ENCODE peak calls at places on chromosomes 7 and 10, in six cellular contexts. One of them, this sample, is unnamed.
A peak's percentile ranks its signal among the peaks of the same experiment; 100 is the strongest.

GRCh38 chr10:133127291-133128125 is 32.5 kb upstream of the KNDC1 start:
- DNase-seq in mammary epithelial cell: no peak
- DNase-seq in psoas muscle: peak; percentile 13
- DNase-seq in DND-41: peak; percentile 21
- DNase-seq in endodermal cell: peak; percentile 88
- DNase-seq in upper lobe of right lung: peak; percentile 35
- DNase-seq in this sample: no peak

GRCh38 chr10:126955396-126955795 is 50.2 kb downstream of the DOCK1 start:
- DNase-seq in mammary epithelial cell: peak; percentile 36
- DNase-seq in psoas muscle: no peak
- DNase-seq in DND-41: no peak
- DNase-seq in endodermal cell: no peak
- DNase-seq in upper lobe of right lung: no peak
- DNase-seq in this sample: no peak

GRCh38 chr7:47576031-47576908 is 5.6 kb downstream of the TNS3 start:
- DNase-seq in mammary epithelial cell: peak; percentile 55
- DNase-seq in psoas muscle: peak; percentile 77
- DNase-seq in DND-41: no peak
- DNase-seq in endodermal cell: peak; percentile 72
- DNase-seq in upper lobe of right lung: no peak
- DNase-seq in this sample: peak; percentile 72

GRCh38 chr7:142583424-142583823 is 165.8 kb upstream of the PRSS1 start:
- DNase-seq in mammary epithelial cell: peak; percentile 91
- DNase-seq in psoas muscle: peak; percentile 32
- DNase-seq in DND-41: no peak
- DNase-seq in endodermal cell: no peak
- DNase-seq in upper lobe of right lung: no peak
- DNase-seq in this sample: no peak

GRCh38 chr10:29136401-29136800 is 152.5 kb upstream of the LYZL1 start:
- DNase-seq in mammary epithelial cell: peak; percentile 16
- DNase-seq in psoas muscle: no peak
- DNase-seq in DND-41: no peak
- DNase-seq in endodermal cell: no peak
- DNase-seq in upper lobe of right lung: no peak
- DNase-seq in this sample: no peak

GRCh38 chr10:121974535-121975294 is at the start of gene NSMCE4A:
- DNase-seq in mammary epithelial cell: peak; percentile 66
- DNase-seq in psoas muscle: peak; percentile 84
- DNase-seq in DND-41: peak; percentile 83
- DNase-seq in endodermal cell: peak; percentile 94
- DNase-seq in upper lobe of right lung: peak; percentile 91
- DNase-seq in this sample: peak; percentile 83

GRCh38 chr10:23368816-23369640 is 24.4 kb upstream of the C10orf67 start:
- DNase-seq in mammary epithelial cell: no peak
- DNase-seq in psoas muscle: no peak
- DNase-seq in DND-41: peak; percentile 39
- DNase-seq in endodermal cell: no peak
- DNase-seq in upper lobe of right lung: no peak
- DNase-seq in this sample: no peak

GRCh38 chr7:101398631-101399289 is 36.1 kb downstream of the COL26A1 start:
- DNase-seq in mammary epithelial cell: no peak
- DNase-seq in psoas muscle: no peak
- DNase-seq in DND-41: no peak
- DNase-seq in endodermal cell: peak; percentile 67
- DNase-seq in upper lobe of right lung: no peak
- DNase-seq in this sample: no peak

GRCh38 chr10:77274046-77274795 is 363.4 kb downstream of the KCNMA1 start:
- DNase-seq in mammary epithelial cell: peak; percentile 80
- DNase-seq in psoas muscle: no peak
- DNase-seq in DND-41: no peak
- DNase-seq in endodermal cell: no peak
- DNase-seq in upper lobe of right lung: no peak
- DNase-seq in this sample: no peak

GRCh38 chr7:114141415-114141814 is 222.6 kb upstream of the PPP1R3A start:
- DNase-seq in mammary epithelial cell: no peak
- DNase-seq in psoas muscle: no peak
- DNase-seq in DND-41: no peak
- DNase-seq in endodermal cell: peak; percentile 69
- DNase-seq in upper lobe of right lung: no peak
- DNase-seq in this sample: no peak

GRCh38 chr10:110076559-110077318 is 69.0 kb downstream of the ADD3 start:
- DNase-seq in mammary epithelial cell: peak; percentile 96
- DNase-seq in psoas muscle: peak; percentile 38
- DNase-seq in DND-41: peak; percentile 38
- DNase-seq in endodermal cell: no peak
- DNase-seq in upper lobe of right lung: no peak
- DNase-seq in this sample: no peak

GRCh38 chr10:69425513-69426298 is 9.0 kb upstream of the TACR2 start:
- DNase-seq in mammary epithelial cell: peak; percentile 75
- DNase-seq in psoas muscle: no peak
- DNase-seq in DND-41: peak; percentile 20
- DNase-seq in endodermal cell: no peak
- DNase-seq in upper lobe of right lung: no peak
- DNase-seq in this sample: no peak

GRCh38 chr7:33400214-33400538 is 270.8 kb downstream of the BBS9 start:
- DNase-seq in mammary epithelial cell: no peak
- DNase-seq in psoas muscle: no peak
- DNase-seq in DND-41: no peak
- DNase-seq in endodermal cell: no peak
- DNase-seq in upper lobe of right lung: no peak
- DNase-seq in this sample: no peak

GRCh38 chr10:95531994-95532399 is 29.2 kb downstream of the SORBS1 start:
- DNase-seq in mammary epithelial cell: no peak
- DNase-seq in psoas muscle: no peak
- DNase-seq in DND-41: no peak
- DNase-seq in endodermal cell: no peak
- DNase-seq in upper lobe of right lung: no peak
- DNase-seq in this sample: no peak

DNA sequence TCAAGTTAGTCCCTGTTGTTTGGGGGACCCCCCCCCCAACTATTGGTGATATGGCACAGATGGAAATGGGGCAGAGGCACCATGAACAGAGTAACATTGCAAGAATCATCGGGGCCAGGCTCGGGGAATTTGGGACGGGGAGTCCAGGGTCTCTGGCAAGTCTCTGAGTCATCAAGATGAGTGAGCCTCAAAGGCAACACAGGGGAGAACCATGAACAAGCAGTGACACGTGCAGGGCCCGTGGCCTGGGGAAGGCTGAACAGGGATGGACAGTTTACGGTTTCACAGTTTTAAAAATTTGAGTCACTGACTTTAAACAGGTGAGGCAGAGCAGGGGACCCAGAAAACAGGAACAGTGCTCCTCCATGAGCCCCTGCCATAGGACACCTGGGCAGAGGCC is 24.1 kb downstream of the CHST15 start:
- DNase-seq in mammary epithelial cell: peak; percentile 91
- DNase-seq in psoas muscle: no peak
- DNase-seq in DND-41: no peak
- DNase-seq in endodermal cell: no peak
- DNase-seq in upper lobe of right lung: no peak
- DNase-seq in this sample: no peak
- H3K4me1 ChIP-seq in mammary epithelial cell: peaks cover 23% of the 10 kb centered on the region
- H3K4me1 ChIP-seq in psoas muscle: peaks cover 2% of the 10 kb centered on the region
- H3K4me1 ChIP-seq in DND-41: peaks cover 66% of the 10 kb centered on the region
- H3K4me1 ChIP-seq in endodermal cell: peaks cover 3% of the 10 kb centered on the region
- H3K4me1 ChIP-seq in upper lobe of right lung: peaks cover 30% of the 10 kb centered on the region
- H3K4me1 ChIP-seq in this sample: no peaks in the 10 kb centered on the region

DNA sequence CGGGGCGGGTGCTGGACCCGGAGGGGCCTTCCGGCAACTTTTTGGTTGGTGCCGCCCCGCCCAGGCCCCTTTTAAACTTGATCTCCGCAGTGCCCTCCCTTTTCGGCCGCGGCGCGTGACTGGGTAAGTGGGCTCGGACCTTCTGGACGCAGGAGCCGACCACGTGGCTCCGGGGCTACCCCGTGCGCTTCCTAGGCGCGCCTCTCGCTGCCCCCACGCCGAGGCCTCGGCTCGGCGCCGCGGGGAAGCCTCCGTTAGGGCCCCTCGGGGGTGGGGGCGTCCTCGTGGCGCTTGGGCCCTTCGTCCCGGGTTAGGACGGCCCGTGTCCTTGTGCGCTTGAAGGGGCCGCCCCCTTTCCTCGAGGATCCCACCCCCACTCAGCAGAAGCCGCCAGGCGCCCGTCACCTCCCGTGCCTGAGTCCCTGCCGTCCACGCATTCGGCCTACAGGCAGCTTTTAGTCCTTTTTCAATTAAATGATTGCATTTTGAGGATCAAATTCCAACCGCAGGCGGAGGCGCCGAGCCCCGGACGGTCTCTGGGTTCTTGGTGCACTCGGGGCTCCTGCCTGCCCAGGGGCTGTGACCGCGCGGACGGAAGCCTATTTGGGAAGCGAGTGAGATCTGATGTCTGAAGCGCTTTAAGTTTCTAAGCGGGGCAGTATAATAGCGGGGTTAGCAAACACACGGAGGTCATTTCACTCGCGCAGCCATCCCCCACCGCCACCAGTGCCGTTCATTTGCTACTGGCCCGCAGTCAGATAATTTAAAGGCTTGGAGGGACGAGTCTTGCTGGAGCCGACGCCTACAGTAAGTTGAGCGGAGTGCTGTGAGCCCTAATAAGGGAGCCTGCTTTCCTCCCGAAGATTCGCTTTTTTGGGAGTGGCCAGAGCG is 31.8 kb upstream of the TOMM7 start:
- DNase-seq in mammary epithelial cell: peak; percentile 73
- DNase-seq in psoas muscle: peak; percentile 95
- DNase-seq in DND-41: peak; percentile 83
- DNase-seq in endodermal cell: peak; percentile 95
- DNase-seq in upper lobe of right lung: peak; percentile 95
- DNase-seq in this sample: peak; percentile 85
- TF ChIP-seq CTCF in mammary epithelial cell: no peak
- TF ChIP-seq CTCF in psoas muscle: peak; percentile 78
- TF ChIP-seq CTCF in DND-41: no peak
- TF ChIP-seq CTCF in endodermal cell: peak; percentile 96
- TF ChIP-seq CTCF in upper lobe of right lung: peak; percentile 80
- TF ChIP-seq CTCF in this sample: peak; percentile 90

GRCh38 chr7:158782638-158783490 is 46.4 kb downstream of the ESYT2 start:
- DNase-seq in mammary epithelial cell: no peak
- DNase-seq in psoas muscle: peak; percentile 57
- DNase-seq in DND-41: no peak
- DNase-seq in endodermal cell: peak; percentile 71
- DNase-seq in upper lobe of right lung: no peak
- DNase-seq in this sample: no peak

GRCh38 chr7:158783595-158783994 is 45.7 kb downstream of the ESYT2 start:
- DNase-seq in mammary epithelial cell: peak; percentile 21
- DNase-seq in psoas muscle: no peak
- DNase-seq in DND-41: no peak
- DNase-seq in endodermal cell: no peak
- DNase-seq in upper lobe of right lung: no peak
- DNase-seq in this sample: no peak

GRCh38 chr7:158786898-158787297 is 42.4 kb downstream of the ESYT2 start:
- DNase-seq in mammary epithelial cell: no peak
- DNase-seq in psoas muscle: no peak
- DNase-seq in DND-41: no peak
- DNase-seq in endodermal cell: no peak
- DNase-seq in upper lobe of right lung: no peak
- DNase-seq in this sample: no peak

GRCh38 chr7:158781976-158782637 is 47.2 kb downstream of the ESYT2 start:
- DNase-seq in mammary epithelial cell: no peak
- DNase-seq in psoas muscle: no peak
- DNase-seq in DND-41: no peak
- DNase-seq in endodermal cell: no peak
- DNase-seq in upper lobe of right lung: no peak
- DNase-seq in this sample: no peak

DNA sequence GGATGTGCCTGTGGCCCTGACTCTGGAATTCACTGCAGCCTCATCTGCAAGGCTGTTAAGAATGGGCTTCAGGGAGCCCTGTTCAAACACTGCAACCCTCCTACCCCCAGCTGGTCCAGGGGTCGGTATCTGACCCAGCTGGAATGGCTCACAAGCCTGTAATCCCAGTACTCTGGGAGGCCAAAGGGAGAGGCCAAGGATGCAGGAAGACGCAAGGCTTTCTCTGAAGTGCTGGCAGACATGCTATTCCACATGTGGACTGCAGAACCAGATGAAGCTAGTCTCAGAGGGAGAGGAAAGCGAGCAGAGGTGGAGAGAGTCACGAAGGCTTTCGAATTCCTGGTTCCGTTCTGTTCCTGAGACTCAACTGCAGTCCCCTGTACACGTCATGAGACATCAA is 45.0 kb downstream of the ESYT2 start:
- DNase-seq in mammary epithelial cell: no peak
- DNase-seq in psoas muscle: no peak
- DNase-seq in DND-41: no peak
- DNase-seq in endodermal cell: no peak
- DNase-seq in upper lobe of right lung: no peak
- DNase-seq in this sample: no peak
- H3K27ac ChIP-seq in mammary epithelial cell: no peak overlapping the region
- H3K27ac ChIP-seq in psoas muscle: peak overlapping the region; percentile 71
- H3K27ac ChIP-seq in DND-41: no peak overlapping the region
- H3K27ac ChIP-seq in endodermal cell: no peak overlapping the region
- H3K27ac ChIP-seq in upper lobe of right lung: no peak overlapping the region
- H3K27ac ChIP-seq in this sample: no peak overlapping the region

GRCh38 chr7:69800495-69800894 is 202.2 kb downstream of the AUTS2 start:
- DNase-seq in mammary epithelial cell: no peak
- DNase-seq in psoas muscle: no peak
- DNase-seq in DND-41: no peak
- DNase-seq in endodermal cell: peak; percentile 82
- DNase-seq in upper lobe of right lung: no peak
- DNase-seq in this sample: peak; percentile 14
- H3K4me1 ChIP-seq in mammary epithelial cell: no peaks in the 10 kb centered on the region
- H3K4me1 ChIP-seq in psoas muscle: peaks cover 12% of the 10 kb centered on the region
- H3K4me1 ChIP-seq in DND-41: no peaks in the 10 kb centered on the region
- H3K4me1 ChIP-seq in endodermal cell: peaks cover 41% of the 10 kb centered on the region
- H3K4me1 ChIP-seq in upper lobe of right lung: peaks cover 18% of the 10 kb centered on the region
- H3K4me1 ChIP-seq in this sample: peaks cover 8% of the 10 kb centered on the region

DNA sequence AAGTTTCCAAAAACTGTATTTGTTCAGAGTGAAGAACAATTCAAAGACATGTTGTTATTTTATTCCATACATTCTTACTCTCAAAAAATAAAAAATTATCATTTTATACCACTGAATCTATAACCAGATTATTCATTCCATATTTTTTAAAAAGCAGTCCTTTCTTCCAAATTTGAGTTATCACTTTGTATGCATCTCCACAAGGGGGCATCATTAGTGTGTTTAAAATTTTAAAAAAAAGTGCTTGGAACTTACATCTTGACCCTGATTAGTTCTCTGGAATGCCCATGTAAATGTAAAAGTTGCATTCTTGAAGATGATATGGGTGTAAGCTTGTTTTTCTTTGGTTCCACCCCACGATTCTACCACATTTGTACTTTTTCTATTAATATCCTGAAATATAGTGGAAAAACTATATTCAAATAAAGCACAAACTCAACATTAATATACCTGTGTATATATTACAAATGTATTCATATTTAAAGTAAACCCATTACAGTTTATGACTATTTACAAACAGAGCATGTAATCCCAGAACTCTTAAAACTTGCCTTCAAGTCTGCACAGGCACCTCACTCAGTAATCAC is 144.9 kb downstream of the ELAPOR2 start:
- DNase-seq in mammary epithelial cell: no peak
- DNase-seq in psoas muscle: no peak
- DNase-seq in DND-41: no peak
- DNase-seq in endodermal cell: no peak
- DNase-seq in upper lobe of right lung: no peak
- DNase-seq in this sample: no peak
- TF ChIP-seq CTCF in mammary epithelial cell: peak; percentile 30
- TF ChIP-seq CTCF in psoas muscle: peak; percentile 45
- TF ChIP-seq CTCF in DND-41: peak; percentile 52
- TF ChIP-seq CTCF in endodermal cell: peak; percentile 79
- TF ChIP-seq CTCF in upper lobe of right lung: peak; percentile 43
- TF ChIP-seq CTCF in this sample: no peak

This sample was measured in pancreas.